ENCODE peak calls at places on chromosomes 13 and 19, in nine cellular contexts. C, G, B, V, O, W, N, S and Z are unnamed samples.

GRCh38 chr13:62294210-62294609 is 878.6 kb upstream of the PCDH20 start:
- DNase-seq in C (no peak), G (no peak), B (no peak), V (no peak), O (peak; percentile 18), W (no peak), N (no peak), S (no peak), Z (no peak)

GRCh38 chr13:114146629-114147028 is 14.2 kb upstream of the RASA3 start:
- DNase-seq in C (peak; percentile 56), G (no peak), B (no peak), V (no peak), O (no peak), W (peak; percentile 4), N (peak; percentile 81), S (no peak), Z (no peak)

GRCh38 chr13:109687559-109688448 is 98.6 kb downstream of the IRS2 start:
- DNase-seq in C (no peak), G (no peak), B (no peak), V (no peak), O (no peak), W (no peak), N (no peak), S (no peak), Z (no peak)

GRCh38 chr13:113838711-113839201 is 25.1 kb downstream of the GAS6 start:
- DNase-seq in C (no peak), G (no peak), B (no peak), V (no peak), O (no peak), W (no peak), N (no peak), S (no peak), Z (no peak)

GRCh38 chr19:3536429-3537100 is 2.4 kb upstream of the TEKTIP1 start:
- DNase-seq in C (no peak), G (peak; percentile 76), B (no peak), V (no peak), O (no peak), W (no peak), N (peak; percentile 92), S (no peak), Z (no peak)

GRCh38 chr19:623974-624373 is 9.4 kb downstream of the POLRMT start:
- DNase-seq in C (no peak), G (no peak), B (no peak), V (no peak), O (peak; percentile 82), W (no peak), N (no peak), S (no peak), Z (peak; percentile 98)

GRCh38 chr13:109840201-109840892 is 54.0 kb upstream of the IRS2 start:
- DNase-seq in C (no peak), G (no peak), B (no peak), V (no peak), O (peak; percentile 56), W (no peak), N (peak; percentile 71), S (peak; percentile 84), Z (peak; percentile 75)

GRCh38 chr13:33123066-33123940 is 107.1 kb downstream of the KL start:
- DNase-seq in C (peak; percentile 74), G (no peak), B (no peak), V (peak; percentile 81), O (peak; percentile 53), W (peak; percentile 57), N (peak; percentile 89), S (peak; percentile 61), Z (no peak)

GRCh38 chr13:111183959-111184684 is 69.0 kb downstream of the ARHGEF7 start:
- DNase-seq in C (no peak), G (no peak), B (no peak), V (no peak), O (no peak), W (peak; percentile 39), N (no peak), S (no peak), Z (no peak)

GRCh38 chr13:96238861-96239260 is 149.0 kb downstream of the HS6ST3 start:
- DNase-seq in C (no peak), G (no peak), B (no peak), V (no peak), O (no peak), W (no peak), N (no peak), S (no peak), Z (no peak)

GRCh38 chr13:97743946-97744345 is 209.5 kb upstream of the IPO5 start:
- DNase-seq in C (no peak), G (no peak), B (no peak), V (no peak), O (no peak), W (no peak), N (no peak), S (no peak), Z (no peak)

GRCh38 chr13:40272776-40273139 is 393.7 kb downstream of the FOXO1 start:
- DNase-seq in C (no peak), G (no peak), B (no peak), V (no peak), O (peak; percentile 8), W (no peak), N (no peak), S (no peak), Z (no peak)

GRCh38 chr19:32674153-32674958 is 624 bp downstream of the ANKRD27 start:
- DNase-seq in C (no peak), G (peak; percentile 14), B (no peak), V (no peak), O (no peak), W (no peak), N (no peak), S (peak; percentile 40), Z (no peak)

GRCh38 chr19:34269968-34270621 is 15.7 kb downstream of the GARRE1 start:
- DNase-seq in C (peak; percentile 74), G (peak; percentile 25), B (peak; percentile 24), V (peak; percentile 68), O (peak; percentile 66), W (peak; percentile 80), N (peak; percentile 87), S (peak; percentile 47), Z (peak; percentile 53)
- TF ChIP-seq POLR2A in C (no peak), G (no peak), B (peak; percentile 41), V (no peak), O (no peak), W (no peak), N (no peak), S (no peak), Z (no peak)

DNA sequence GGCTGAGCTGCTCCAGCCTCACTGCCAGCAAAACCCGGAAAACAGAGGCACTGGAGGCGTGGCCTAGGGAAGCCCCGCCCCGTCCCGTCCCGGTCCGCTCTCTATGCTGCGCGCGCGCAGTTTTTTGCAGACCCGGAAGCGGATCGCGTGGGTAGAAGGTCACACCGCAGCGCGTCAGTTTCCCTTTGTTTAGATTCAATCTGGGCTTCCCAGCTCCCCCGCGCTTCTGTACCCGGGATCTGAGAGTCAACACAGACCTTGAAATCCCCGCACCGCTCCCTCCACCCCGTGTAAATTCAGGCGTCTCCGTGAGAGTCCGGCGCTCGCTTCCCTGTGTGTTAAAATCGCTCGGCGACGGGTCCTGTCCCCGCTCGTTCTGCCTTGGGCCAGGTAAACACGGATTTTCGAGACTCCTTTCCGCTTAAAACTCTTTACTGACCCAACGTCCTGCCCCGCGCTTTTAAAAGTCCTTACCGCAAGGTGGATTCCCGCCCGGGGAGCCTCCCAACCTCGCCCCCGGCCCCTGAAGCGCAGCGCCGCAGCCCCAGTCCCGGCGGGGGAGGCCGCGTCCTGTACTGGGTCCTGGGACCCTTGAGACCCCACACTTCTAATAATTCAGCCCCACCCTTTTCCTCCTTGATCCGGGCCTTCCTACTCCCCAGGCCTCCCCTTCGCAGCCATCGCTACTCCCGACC is at the start of gene ZNF610:
- DNase-seq in C (peak; percentile 90), G (peak; percentile 90), B (peak; percentile 90), V (peak; percentile 94), O (peak; percentile 88), W (peak; percentile 93), N (peak; percentile 97), S (peak; percentile 90), Z (peak; percentile 68)
- TF ChIP-seq POLR2A in C (no peak), G (peak; percentile 57), B (peak; percentile 50), V (peak; percentile 21), O (peak; percentile 87), W (no peak), N (no peak), S (peak; percentile 88), Z (no peak)

GRCh38 chr19:12959482-12959881 is 2.5 kb upstream of the GADD45GIP1 start:
- DNase-seq in C (no peak), G (no peak), B (no peak), V (no peak), O (no peak), W (no peak), N (no peak), S (no peak), Z (no peak)

GRCh38 chr19:12955996-12956395 is 1.0 kb downstream of the GADD45GIP1 start:
- DNase-seq in C (no peak), G (no peak), B (no peak), V (no peak), O (no peak), W (no peak), N (no peak), S (no peak), Z (no peak)

GRCh38 chr19:12954150-12954962 is 2.7 kb downstream of the GADD45GIP1 start:
- DNase-seq in C (no peak), G (no peak), B (no peak), V (no peak), O (no peak), W (no peak), N (no peak), S (no peak), Z (no peak)

GRCh38 chr19:12953456-12954149 is 3.4 kb downstream of the GADD45GIP1 start:
- DNase-seq in C (no peak), G (no peak), B (no peak), V (no peak), O (no peak), W (no peak), N (no peak), S (no peak), Z (no peak)

GRCh38 chr19:12956446-12957388 is at the start of gene GADD45GIP1:
- DNase-seq in C (peak; percentile 87), G (peak; percentile 74), B (peak; percentile 81), V (peak; percentile 88), O (peak; percentile 69), W (peak; percentile 73), N (peak; percentile 93), S (peak; percentile 89), Z (no peak)
- TF ChIP-seq POLR2A in C (peak; percentile 34), G (peak; percentile 71), B (peak; percentile 63), V (peak; percentile 45), O (peak; percentile 92), W (no peak), N (no peak), S (peak; percentile 91), Z (peak; percentile 85)

DNA sequence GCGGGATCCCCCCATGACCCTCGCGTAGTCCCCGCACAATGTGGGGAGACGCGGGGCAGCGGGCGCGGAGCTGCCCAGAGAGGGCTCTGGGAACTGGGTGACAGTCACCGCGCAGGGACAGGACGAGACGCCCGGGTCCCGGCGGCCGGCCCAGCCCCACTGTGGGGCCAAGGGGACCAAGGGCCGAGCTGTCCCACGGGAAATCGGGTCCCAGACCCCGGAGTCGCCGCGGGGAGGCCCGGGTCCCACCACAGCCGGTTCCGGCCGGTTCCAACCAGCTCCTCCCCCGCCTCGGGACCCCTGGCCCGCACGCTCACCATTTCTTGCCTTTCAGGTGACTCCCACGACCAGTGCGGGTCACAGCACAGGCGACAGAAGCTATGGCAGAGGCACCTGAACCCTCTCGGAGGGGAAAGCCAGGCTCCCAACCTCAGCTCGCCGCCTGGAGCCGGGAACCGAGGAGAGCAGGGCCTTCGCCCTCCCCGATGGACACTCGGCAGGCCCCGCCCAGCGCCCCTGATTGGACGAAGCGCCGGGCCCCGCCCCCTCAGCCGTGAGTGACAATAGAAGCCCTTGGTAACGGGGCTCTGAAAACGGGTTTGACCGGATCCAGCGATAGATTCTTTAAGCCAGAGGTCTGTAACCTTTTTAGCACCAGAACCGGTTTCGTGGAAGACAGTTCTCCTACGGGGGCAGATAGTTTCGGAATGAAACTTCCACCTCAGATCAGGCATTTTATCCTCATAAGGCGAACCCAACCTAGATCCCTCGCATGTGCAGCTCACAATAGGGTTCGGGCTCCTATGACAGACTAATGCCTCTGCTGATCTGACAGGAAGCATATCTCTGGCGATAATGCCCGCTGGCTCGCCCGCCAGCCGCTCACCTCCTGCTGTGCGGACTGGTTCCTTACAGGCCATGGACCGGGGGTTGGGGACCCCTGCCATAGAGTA is at the start of gene ZNF433:
- DNase-seq in C (peak; percentile 97), G (peak; percentile 91), B (peak; percentile 92), V (peak; percentile 96), O (peak; percentile 71), W (peak; percentile 95), N (peak; percentile 99), S (no peak), Z (peak; percentile 89)
- TF ChIP-seq POLR2A in C (no peak), G (peak; percentile 65), B (peak; percentile 58), V (peak; percentile 47), O (peak; percentile 78), W (no peak), N (no peak), S (no peak), Z (peak; percentile 87)